ENCODE peak calls at places on chromosome 9, in four cellular contexts. C, P, Y and D are unnamed samples.

GRCh38 chr9:129270903-129271431 is 92.9 kb upstream of the IER5L start:
- DNase-seq in C (no peak), P (no peak), Y (no peak), D (no peak)

GRCh38 chr9:116928884-116929283 is 241.8 kb downstream of the TRIM32 start:
- DNase-seq in C (no peak), P (peak; percentile 54), Y (no peak), D (no peak)

GRCh38 chr9:214488-215448 is at the start of gene DOCK8:
- DNase-seq in C (peak; percentile 31), P (peak; percentile 90), Y (peak; percentile 76), D (peak; percentile 53)

GRCh38 chr9:129549684-129550083 is 71.2 kb downstream of the C9orf50 start:
- DNase-seq in C (no peak), P (no peak), Y (no peak), D (no peak)

GRCh38 chr9:26375448-26375847 is 517.2 kb downstream of the CAAP1 start:
- DNase-seq in C (no peak), P (no peak), Y (no peak), D (no peak)

GRCh38 chr9:136619742-136620440 is 42.8 kb upstream of the EGFL7 start:
- DNase-seq in C (peak; percentile 65), P (no peak), Y (no peak), D (no peak)

GRCh38 chr9:124869466-124869985 is 7.6 kb downstream of the ARPC5L start:
- DNase-seq in C (no peak), P (no peak), Y (peak; percentile 67), D (peak; percentile 35)

GRCh38 chr9:89080193-89080592 is 88.9 kb downstream of the S1PR3 start:
- DNase-seq in C (no peak), P (no peak), Y (no peak), D (no peak)

GRCh38 chr9:125146247-125146646 is 2.9 kb upstream of the SCAI start:
- DNase-seq in C (no peak), P (no peak), Y (no peak), D (no peak)

GRCh38 chr9:4226331-4227250 is 73.3 kb downstream of the GLIS3 start:
- DNase-seq in C (no peak), P (no peak), Y (no peak), D (no peak)

GRCh38 chr9:133883356-133883755 is 108.8 kb downstream of the VAV2 start:
- DNase-seq in C (no peak), P (no peak), Y (no peak), D (no peak)

GRCh38 chr9:112119225-112120045 is 55.7 kb downstream of the SUSD1 start:
- DNase-seq in C (peak; percentile 99), P (no peak), Y (no peak), D (no peak)

GRCh38 chr9:2142212-2142611 is 127.1 kb downstream of the SMARCA2 start:
- DNase-seq in C (no peak), P (no peak), Y (no peak), D (no peak)

GRCh38 chr9:33992622-33993021 is 56.1 kb downstream of the UBAP2 start:
- DNase-seq in C (no peak), P (no peak), Y (no peak), D (no peak)

GRCh38 chr9:306907-307306 is 92.2 kb downstream of the DOCK8 start:
- DNase-seq in C (peak; percentile 13), P (peak; percentile 41), Y (no peak), D (no peak)

GRCh38 chr9:137204731-137205125 is 720 bp downstream of the TMEM203 start:
- DNase-seq in C (no peak), P (no peak), Y (no peak), D (no peak)

GRCh38 chr9:85114799-85115198 is 445.3 kb downstream of the NTRK2 start:
- DNase-seq in C (no peak), P (no peak), Y (no peak), D (no peak)

GRCh38 chr9:33366979-33367480 is 35.3 kb downstream of the AQP7 start:
- DNase-seq in C (no peak), P (no peak), Y (no peak), D (no peak)

GRCh38 chr9:7782390-7783120 is 17.0 kb downstream of the DMAC1 start:
- DNase-seq in C (no peak), P (no peak), Y (no peak), D (no peak)

GRCh38 chr9:93364734-93365426 is 86.6 kb upstream of the FAM120A start:
- DNase-seq in C (no peak), P (no peak), Y (no peak), D (no peak)

GRCh38 chr9:82972446-82972845 is 90.5 kb downstream of the RASEF start:
- DNase-seq in C (no peak), P (no peak), Y (no peak), D (no peak)

DNA sequence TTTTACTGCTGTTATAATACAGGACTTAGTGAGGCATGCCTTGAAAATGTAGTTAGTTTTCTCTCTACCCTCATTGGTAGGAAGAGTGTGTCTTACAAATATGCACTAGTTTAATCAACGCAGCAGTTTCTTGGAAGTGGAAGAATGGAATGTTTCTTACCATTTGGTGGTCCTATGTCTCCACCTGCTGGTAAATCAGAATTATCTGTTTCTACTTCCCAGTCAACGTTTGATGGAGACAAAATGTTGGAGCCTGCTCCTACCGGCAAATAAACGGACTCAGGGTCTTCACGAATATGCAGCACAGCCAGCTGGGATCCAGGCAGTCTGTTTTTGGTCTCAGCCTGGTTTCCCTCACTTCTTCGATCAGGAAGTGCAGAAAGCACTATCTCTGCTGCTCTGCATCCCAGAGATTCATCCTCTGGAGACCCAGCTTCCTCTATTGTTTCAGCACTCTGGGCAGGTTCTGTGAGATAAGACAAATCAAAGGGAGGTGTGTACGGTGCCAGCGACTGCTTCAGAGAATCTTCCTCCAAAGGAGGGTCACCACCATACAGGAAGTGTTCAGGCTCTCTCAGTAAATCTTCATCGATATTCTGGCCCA is 59.5 kb upstream of the PCA3 start:
- DNase-seq in C (peak; percentile 58), P (no peak), Y (peak; percentile 14), D (peak; percentile 63)
- TF ChIP-seq ELF4 in C (no peak), P (no peak), Y (no peak), D (no peak)

GRCh38 chr9:81592890-81593271 is 96.5 kb downstream of the TLE1 start:
- DNase-seq in C (no peak), P (no peak), Y (no peak), D (no peak)

GRCh38 chr9:81597749-81598497 is 91.4 kb downstream of the TLE1 start:
- DNase-seq in C (no peak), P (no peak), Y (no peak), D (no peak)

GRCh38 chr9:81594415-81594814 is 94.9 kb downstream of the TLE1 start:
- DNase-seq in C (no peak), P (no peak), Y (no peak), D (no peak)

GRCh38 chr9:81596671-81597426 is 92.5 kb downstream of the TLE1 start:
- DNase-seq in C (no peak), P (no peak), Y (no peak), D (no peak)

DNA sequence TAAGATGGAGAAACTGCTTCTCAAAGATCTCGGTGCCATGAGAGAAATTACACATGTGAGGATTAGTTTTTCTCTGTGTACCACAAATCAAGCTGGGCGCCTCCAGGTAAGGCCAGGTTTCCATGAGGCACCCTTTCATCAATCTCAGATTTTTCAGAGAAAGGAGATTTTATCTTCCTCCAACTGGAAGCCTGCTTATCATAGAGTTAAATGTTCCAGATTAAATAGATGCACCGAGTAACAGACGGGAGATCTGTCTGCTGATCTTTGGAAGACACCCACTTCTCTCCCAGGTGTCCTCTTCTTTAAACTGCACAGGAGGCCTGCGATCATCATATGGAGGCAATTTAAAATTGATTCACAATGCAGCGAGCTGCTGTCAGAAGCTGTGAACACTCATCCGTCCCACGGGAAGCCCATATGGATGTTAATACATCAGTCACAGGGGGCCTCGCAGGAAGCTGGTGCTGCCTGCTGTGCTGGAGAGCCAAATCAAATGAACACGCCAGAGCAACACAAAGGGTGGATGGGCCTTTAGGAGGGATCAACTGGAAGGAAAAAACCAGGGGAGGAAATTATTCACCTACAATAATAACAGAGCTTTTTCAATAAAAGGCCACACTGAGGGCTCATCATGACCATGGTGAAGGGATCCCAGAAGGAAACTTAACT is 93.3 kb downstream of the TLE1 start:
- DNase-seq in C (no peak), P (peak; percentile 39), Y (no peak), D (no peak)
- TF ChIP-seq ELF4 in C (no peak), P (peak; percentile 76), Y (no peak), D (no peak)

DNA sequence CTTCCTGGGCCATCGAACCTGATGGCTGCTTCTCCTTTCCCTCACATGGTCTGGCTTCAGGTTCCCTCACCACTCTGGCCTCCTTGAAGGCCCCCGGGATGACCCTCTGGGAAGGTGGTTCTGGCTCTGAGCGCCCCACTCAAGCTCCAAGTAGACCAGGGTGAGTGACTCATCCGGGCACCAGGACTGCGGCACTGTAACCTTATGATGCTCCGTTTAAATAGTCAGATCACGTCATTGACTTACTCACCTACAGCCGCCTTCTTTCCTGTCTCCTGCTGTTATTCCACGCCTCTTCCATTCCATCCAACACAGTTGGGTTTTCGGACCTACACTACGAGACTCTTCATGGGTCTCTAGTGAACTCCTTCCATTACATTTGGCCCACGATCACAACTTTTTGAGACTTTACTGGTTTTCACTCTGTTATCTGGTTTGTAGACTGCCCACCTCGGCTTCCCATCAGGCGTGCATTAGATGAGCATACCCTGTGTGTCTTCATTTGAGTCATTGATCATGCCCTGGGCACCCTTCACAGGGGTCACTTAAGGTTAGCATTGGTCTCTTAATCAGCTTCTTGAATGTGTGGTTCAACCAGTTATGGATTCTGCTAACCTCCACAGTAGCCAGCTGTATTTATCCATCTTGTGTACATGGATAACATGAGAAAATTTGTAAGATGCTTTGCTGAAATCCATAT is 138.8 kb upstream of the LMX1B start:
- DNase-seq in C (no peak), P (no peak), Y (no peak), D (no peak)
- TF ChIP-seq ELF4 in C (no peak), P (no peak), Y (no peak), D (no peak)

GRCh38 chr9:91805031-91805430 is 145.0 kb downstream of the ROR2 start:
- DNase-seq in C (no peak), P (no peak), Y (no peak), D (no peak)
- TF ChIP-seq ELF4 in C (no peak), P (no peak), Y (no peak), D (no peak)

DNA sequence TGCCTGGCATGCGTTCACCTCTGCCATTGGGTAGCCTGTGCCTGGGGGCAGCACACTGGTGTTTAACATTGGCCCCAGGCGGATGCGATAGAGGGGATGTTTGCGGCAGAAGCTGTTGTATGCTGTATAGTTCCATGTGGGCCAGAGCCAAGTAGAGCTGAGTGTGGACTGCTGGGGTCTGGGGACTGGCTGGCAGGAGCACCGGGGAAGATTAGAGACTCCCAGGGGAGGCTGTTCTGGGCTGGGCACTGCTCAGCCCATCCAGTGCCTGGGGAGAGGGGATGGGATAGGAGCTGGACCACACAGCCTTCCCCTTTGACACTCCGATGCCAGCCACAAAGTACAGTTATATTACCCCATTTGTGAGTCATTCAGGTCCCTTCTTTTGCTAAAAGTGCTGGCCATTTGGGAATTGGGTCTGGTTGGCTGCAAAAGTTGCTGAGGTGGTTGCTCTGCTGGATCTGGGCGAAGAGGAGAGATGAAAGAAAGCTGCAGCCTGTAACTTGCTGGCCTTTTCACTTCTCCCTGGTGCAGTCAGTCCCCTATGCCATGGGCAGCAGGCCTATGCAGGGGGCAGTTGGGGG is 73.8 kb downstream of the RGS3 start:
- DNase-seq in C (no peak), P (no peak), Y (no peak), D (no peak)
- TF ChIP-seq ELF4 in C (no peak), P (no peak), Y (no peak), D (no peak)

DNA sequence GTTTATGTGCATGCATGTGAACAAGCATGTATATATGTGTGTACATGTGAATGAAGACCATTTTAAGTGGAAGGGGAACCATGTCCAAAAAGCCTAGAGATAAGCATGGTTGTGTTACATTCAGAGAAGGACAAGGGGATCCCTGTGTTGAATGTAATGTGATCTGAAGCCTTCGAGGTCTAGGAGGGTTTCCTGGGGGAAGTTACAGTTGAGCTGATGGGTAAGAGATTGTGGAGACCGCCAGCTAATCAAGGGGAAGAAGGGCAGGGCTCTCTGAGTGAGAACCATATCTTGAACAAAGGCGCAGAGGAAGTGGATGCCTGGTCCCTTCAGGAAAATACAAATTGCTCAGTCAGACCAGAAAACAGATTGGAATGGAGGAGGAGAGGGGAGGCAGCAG is 45.5 kb upstream of the TNFSF15 start:
- DNase-seq in C (no peak), P (no peak), Y (no peak), D (no peak)
- TF ChIP-seq ELF4 in C (no peak), P (no peak), Y (no peak), D (no peak)